ENCODE peak calls at places on chromosomes 11 and 22, in nine cellular contexts. M, Y, G, R, X, P, O, I and A are unnamed samples.

GRCh38 chr11:73461335-73461840 is 85.2 kb downstream of the RELT start:
- DNase-seq in G (no peak), P (no peak), M (no peak), X (no peak), I (no peak), R (no peak), O (no peak), Y (no peak), A (no peak)

GRCh38 chr11:29310706-29311342 is 706.0 kb downstream of the KCNA4 start:
- DNase-seq in I (no peak), G (peak; percentile 84), M (no peak), P (no peak), R (no peak), X (no peak), O (no peak), Y (no peak), A (no peak)

GRCh38 chr11:31974737-31975136 is 116.1 kb upstream of the RCN1 start:
- DNase-seq in Y (no peak), P (no peak), R (no peak), M (no peak), O (no peak), G (peak; percentile 96), X (peak; percentile 44), I (no peak), A (no peak)

GRCh38 chr22:37229805-37230672 is 14.0 kb downstream of the RAC2 start:
- DNase-seq in G (peak; percentile 72), Y (peak; percentile 80), I (peak; percentile 94), P (peak; percentile 92), R (no peak), O (no peak), X (no peak), M (no peak), A (peak; percentile 32)

GRCh38 chr11:20250644-20251247 is 90.5 kb upstream of the DBX1 start:
- DNase-seq in X (no peak), R (peak; percentile 41), O (no peak), G (no peak), P (no peak), I (no peak), Y (no peak), M (no peak), A (no peak)

GRCh38 chr22:26604368-26604767 is 13.5 kb downstream of the CRYBB1 start:
- DNase-seq in P (no peak), Y (no peak), I (no peak), G (no peak), R (no peak), M (no peak), X (no peak), O (no peak), A (no peak)

GRCh38 chr11:31477528-31478255 is 31.7 kb downstream of the IMMP1L start:
- DNase-seq in P (no peak), O (no peak), M (no peak), R (no peak), Y (no peak), I (no peak), G (no peak), X (no peak), A (no peak)

GRCh38 chr11:4886186-4886585 is 4.5 kb downstream of the OR51T1 start:
- DNase-seq in R (no peak), Y (no peak), I (no peak), P (no peak), M (no peak), G (no peak), X (no peak), O (no peak), A (no peak)

GRCh38 chr11:112210890-112211289 is 15.3 kb upstream of the PTS start:
- DNase-seq in P (no peak), I (no peak), X (no peak), R (no peak), O (no peak), Y (no peak), G (no peak), M (no peak), A (no peak)

GRCh38 chr22:18029686-18030267 is 5.4 kb upstream of the MICAL3 start:
- DNase-seq in R (no peak), Y (no peak), M (no peak), P (no peak), X (no peak), G (no peak), I (no peak), O (no peak), A (no peak)

GRCh38 chr11:88484873-88485621 is 147.5 kb upstream of the CTSC start:
- DNase-seq in P (peak; percentile 55), X (no peak), R (no peak), I (peak; percentile 73), G (peak; percentile 60), Y (peak; percentile 45), O (peak; percentile 53), M (no peak), A (no peak)

GRCh38 chr11:110989734-110990133 is 255.8 kb upstream of the POU2AF2 start:
- DNase-seq in Y (no peak), P (no peak), X (no peak), M (no peak), R (peak; percentile 52), G (peak; percentile 45), I (no peak), O (no peak), A (peak; percentile 98)

GRCh38 chr11:35614949-35615569 is 3.2 kb upstream of the FJX1 start:
- DNase-seq in R (no peak), Y (no peak), P (no peak), I (no peak), M (no peak), O (no peak), X (no peak), G (peak; percentile 53), A (no peak)

GRCh38 chr11:57288771-57289579 is 35.8 kb downstream of the TNKS1BP1 start:
- DNase-seq in R (no peak), I (no peak), X (no peak), P (no peak), M (no peak), Y (no peak), O (no peak), G (peak; percentile 95), A (peak; percentile 45)

GRCh38 chr11:119339581-119340334 is 925 bp downstream of the C1QTNF5 start:
- DNase-seq in R (peak; percentile 76), O (peak; percentile 79), P (peak; percentile 35), M (no peak), I (no peak), G (peak; percentile 29), X (no peak), Y (peak; percentile 81), A (peak; percentile 60)

GRCh38 chr11:61327669-61328071 is 5.2 kb downstream of the DDB1 start:
- DNase-seq in Y (no peak), I (no peak), G (no peak), P (no peak), X (no peak), O (no peak), R (no peak), M (no peak), A (peak; percentile 23)

GRCh38 chr22:24760708-24761306 is 13.7 kb downstream of the PIWIL3 start:
- DNase-seq in O (no peak), G (no peak), I (no peak), Y (no peak), P (no peak), R (no peak), M (no peak), X (no peak), A (no peak)

GRCh38 chr22:41289681-41290080 is 3.7 kb upstream of the RANGAP1 start:
- DNase-seq in P (no peak), R (no peak), O (no peak), I (no peak), G (no peak), X (no peak), M (no peak), Y (no peak), A (no peak)

GRCh38 chr11:64102005-64102738 is 63.7 kb downstream of the MACROD1 start:
- DNase-seq in P (no peak), M (no peak), R (no peak), O (no peak), I (no peak), G (no peak), X (no peak), Y (no peak), A (no peak)

GRCh38 chr11:78380615-78381029 is 37.0 kb downstream of the GAB2 start:
- DNase-seq in I (no peak), M (no peak), Y (no peak), X (no peak), P (no peak), O (no peak), G (no peak), R (no peak), A (peak; percentile 88)

GRCh38 chr11:116910378-116910777 is 73.0 kb upstream of the APOA1 start:
- DNase-seq in G (no peak), I (no peak), X (no peak), O (no peak), Y (no peak), M (no peak), P (no peak), R (no peak), A (peak; percentile 54)

GRCh38 chr11:614091-614582 is 1.6 kb downstream of the IRF7 start:
- DNase-seq in X (no peak), O (no peak), M (no peak), Y (no peak), G (no peak), P (no peak), R (no peak), I (no peak), A (no peak)

GRCh38 chr11:2092956-2093412 is 46.2 kb downstream of the IGF2 start:
- DNase-seq in I (no peak), R (no peak), P (no peak), G (peak; percentile 90), X (peak; percentile 57), O (peak; percentile 60), M (no peak), Y (peak; percentile 83), A (peak; percentile 57)
- H3K4me3 ChIP-seq in I (no peak overlapping the region), R (no peak overlapping the region), P (no peak overlapping the region), G (no peak overlapping the region), X (no peak overlapping the region), O (no peak overlapping the region), M (no peak overlapping the region), Y (no peak overlapping the region), A (no peak overlapping the region)

GRCh38 chr22:27937453-27937852 is 18.4 kb upstream of the PITPNB start:
- DNase-seq in R (no peak), X (no peak), Y (no peak), M (no peak), O (no peak), P (no peak), I (no peak), G (peak; percentile 15), A (no peak)
- TF ChIP-seq CTCF in R (no peak), X (peak; percentile 13), Y (no peak), M (no peak), O (no peak), P (no peak), I (no peak), G (peak; percentile 14), A (peak; percentile 36)

GRCh38 chr22:47850644-47851151 is 1088.2 kb downstream of the TBC1D22A start:
- DNase-seq in R (no peak), P (no peak), G (no peak), I (no peak), Y (no peak), M (no peak), O (peak; percentile 30), X (no peak), A (peak; percentile 51)
- H3K4me3 ChIP-seq in R (no peak overlapping the region), P (no peak overlapping the region), G (no peak overlapping the region), I (no peak overlapping the region), Y (no peak overlapping the region), M (no peak overlapping the region), O (no peak overlapping the region), X (no peak overlapping the region), A (no peak overlapping the region)

DNA sequence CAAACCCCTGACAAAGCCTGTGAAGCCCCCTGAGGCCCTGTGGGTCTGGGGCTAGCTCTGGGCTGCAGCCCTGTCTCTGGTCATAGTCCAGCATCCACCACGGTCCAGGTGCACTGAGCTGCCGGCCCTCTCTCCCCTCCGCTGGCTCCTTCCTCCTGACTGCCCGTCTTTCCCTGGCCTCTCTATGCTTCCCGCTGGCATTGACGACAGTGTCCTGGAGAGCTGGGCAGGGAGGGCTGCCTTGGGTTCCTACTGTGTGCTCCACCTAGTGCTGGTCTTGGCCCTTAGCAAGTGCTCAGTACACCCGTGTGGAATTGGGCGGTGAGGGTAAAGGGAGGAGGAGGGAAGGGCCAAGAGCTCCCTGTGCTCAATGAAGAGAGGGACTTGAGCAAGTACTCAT is 868 bp upstream of the MYEOV start:
- DNase-seq in P (no peak), O (no peak), G (no peak), X (no peak), R (no peak), M (no peak), Y (peak; percentile 69), I (no peak), A (no peak)
- TF ChIP-seq CTCF in P (no peak), O (no peak), G (no peak), X (no peak), R (no peak), M (no peak), Y (peak; percentile 33), I (no peak), A (peak; percentile 5)